ENCODE peak calls at places on chromosomes 12 and 14, in nine cellular contexts. O is bronchial epithelial cell, T is NB4, Z is Karpas-422, R is dorsolateral prefrontal cortex, A is globus pallidus, W is brain pericyte, G is cerebellum, V is Caki2. M is an unnamed sample.

GRCh38 chr14:56796259-56796658 is 14.0 kb downstream of the OTX2 start:
- DNase-seq in O (no peak), T (no peak), Z (no peak), R (no peak), A (no peak), W (no peak), G (no peak), V (no peak), M (no peak)

GRCh38 chr14:42687421-42687820 is 1080.7 kb downstream of the LRFN5 start:
- DNase-seq in O (no peak), T (no peak), Z (no peak), R (no peak), A (no peak), W (no peak), G (no peak), V (no peak), M (no peak)

GRCh38 chr12:82660541-82661325 is 26.0 kb upstream of the TMTC2 start:
- DNase-seq in O (no peak), T (no peak), Z (no peak), R (no peak), A (no peak), W (no peak), G (no peak), V (no peak), M (no peak)

GRCh38 chr14:91154851-91155625 is 41.2 kb downstream of the DGLUCY start:
- DNase-seq in O (peak), T (peak), Z (no peak), R (no peak), A (no peak), W (no peak), G (no peak), V (peak), M (no peak)

GRCh38 chr12:64893961-64894360 is 69.5 kb downstream of the TBC1D30 start:
- DNase-seq in O (peak), T (no peak), Z (no peak), R (no peak), A (no peak), W (no peak), G (no peak), V (no peak), M (no peak)

GRCh38 chr14:89973234-89973823 is 17.6 kb downstream of the TDP1 start:
- DNase-seq in O (peak), T (peak), Z (peak), R (peak), A (peak), W (peak), G (peak), V (peak), M (no peak)

GRCh38 chr14:67674139-67674479 is 323 bp downstream of the VTI1B start:
- DNase-seq in O (peak), T (peak), Z (peak), R (peak), A (peak), W (no peak), G (peak), V (peak), M (no peak)

GRCh38 chr12:92193063-92193462 is 47.4 kb upstream of the BTG1 start:
- DNase-seq in O (no peak), T (no peak), Z (no peak), R (no peak), A (peak), W (no peak), G (no peak), V (no peak), M (no peak)